ENCODE peak calls at places on chromosomes 6 and 20, in seven cellular contexts. J, W, Z, R, A, T and K are unnamed samples.

GRCh38 chr20:18984238-18985200 is 170.9 kb downstream of the SCP2D1 start:
- DNase-seq in J (no peak), W (no peak), Z (no peak), R (no peak), A (no peak), T (no peak), K (no peak)

GRCh38 chr20:9025643-9026042 is 43.2 kb upstream of the PLCB4 start:
- DNase-seq in J (peak; percentile 62), W (peak; percentile 59), Z (no peak), R (peak; percentile 55), A (no peak), T (peak; percentile 55), K (peak; percentile 25)

GRCh38 chr20:59780494-59781185 is 152.8 kb downstream of the SYCP2 start:
- DNase-seq in J (no peak), W (no peak), Z (no peak), R (no peak), A (no peak), T (no peak), K (no peak)

GRCh38 chr6:63558270-63558669 is 14.0 kb upstream of the LOC128125822 start:
- DNase-seq in J (no peak), W (no peak), Z (no peak), R (no peak), A (no peak), T (no peak), K (no peak)

GRCh38 chr20:4916991-4917881 is 84.1 kb downstream of the SLC23A2 start:
- DNase-seq in J (peak; percentile 35), W (no peak), Z (no peak), R (peak; percentile 58), A (no peak), T (peak; percentile 4), K (peak; percentile 47)

GRCh38 chr20:20303742-20304141 is 64.2 kb upstream of the INSM1 start:
- DNase-seq in J (no peak), W (no peak), Z (no peak), R (no peak), A (no peak), T (no peak), K (no peak)

GRCh38 chr6:74368746-74369145 is 672.7 kb downstream of the CD109 start:
- DNase-seq in J (peak; percentile 54), W (no peak), Z (no peak), R (no peak), A (no peak), T (peak; percentile 32), K (peak; percentile 52)

GRCh38 chr20:56342783-56343182 is 16.0 kb upstream of the FAM210B start:
- DNase-seq in J (no peak), W (no peak), Z (no peak), R (no peak), A (no peak), T (no peak), K (no peak)

GRCh38 chr6:149484733-149485700 is at the start of gene ZC3H12D:
- DNase-seq in J (peak; percentile 86), W (peak; percentile 11), Z (no peak), R (peak; percentile 53), A (peak; percentile 8), T (peak; percentile 5), K (peak; percentile 17)
- TF ChIP-seq CTCF in J (peak; percentile 25), W (peak; percentile 23), Z (no peak), R (no peak), A (no peak), T (peak; percentile 34), K (peak; percentile 13)

GRCh38 chr20:23634985-23635767 is 2.6 kb downstream of the CST3 start:
- DNase-seq in J (no peak), W (no peak), Z (no peak), R (no peak), A (no peak), T (no peak), K (no peak)

GRCh38 chr20:23637282-23638221 is at the start of gene CST3:
- DNase-seq in J (peak; percentile 89), W (peak; percentile 38), Z (peak; percentile 94), R (peak; percentile 91), A (no peak), T (peak; percentile 84), K (peak; percentile 85)

GRCh38 chr20:23638309-23638708 is 554 bp upstream of the CST3 start:
- DNase-seq in J (no peak), W (no peak), Z (no peak), R (no peak), A (no peak), T (no peak), K (no peak)

GRCh38 chr20:23636908-23637281 is 860 bp downstream of the CST3 start:
- DNase-seq in J (no peak), W (no peak), Z (no peak), R (no peak), A (no peak), T (no peak), K (no peak)

GRCh38 chr20:23636182-23636907 is 1.4 kb downstream of the CST3 start:
- DNase-seq in J (no peak), W (no peak), Z (no peak), R (no peak), A (no peak), T (no peak), K (no peak)
- H3K4me3 ChIP-seq in J (peak overlapping the region; percentile 78), W (peak overlapping the region; percentile 49), Z (peak overlapping the region; percentile 87), R (peak overlapping the region; percentile 95), A (peak overlapping the region; percentile 77), T (peak overlapping the region; percentile 76), K (peak overlapping the region; percentile 75)

GRCh38 chr20:42027746-42028268 is 409.6 kb upstream of the CHD6 start:
- DNase-seq in J (no peak), W (no peak), Z (no peak), R (no peak), A (no peak), T (no peak), K (no peak)
- TF ChIP-seq CTCF in J (no peak), W (no peak), Z (no peak), R (no peak), A (no peak), T (no peak), K (no peak)

GRCh38 chr20:31712112-31712553 is 10.5 kb downstream of the BCL2L1 start:
- DNase-seq in J (no peak), W (no peak), Z (no peak), R (no peak), A (no peak), T (no peak), K (peak; percentile 66)

GRCh38 chr20:31711416-31712111 is 11.1 kb downstream of the BCL2L1 start:
- DNase-seq in J (no peak), W (no peak), Z (no peak), R (no peak), A (no peak), T (no peak), K (no peak)

GRCh38 chr20:31715766-31716165 is 6.9 kb downstream of the BCL2L1 start:
- DNase-seq in J (no peak), W (no peak), Z (no peak), R (no peak), A (no peak), T (no peak), K (no peak)

GRCh38 chr20:31712564-31713311 is 9.9 kb downstream of the BCL2L1 start:
- DNase-seq in J (peak; percentile 80), W (no peak), Z (no peak), R (peak; percentile 95), A (no peak), T (peak; percentile 63), K (peak; percentile 97)

DNA sequence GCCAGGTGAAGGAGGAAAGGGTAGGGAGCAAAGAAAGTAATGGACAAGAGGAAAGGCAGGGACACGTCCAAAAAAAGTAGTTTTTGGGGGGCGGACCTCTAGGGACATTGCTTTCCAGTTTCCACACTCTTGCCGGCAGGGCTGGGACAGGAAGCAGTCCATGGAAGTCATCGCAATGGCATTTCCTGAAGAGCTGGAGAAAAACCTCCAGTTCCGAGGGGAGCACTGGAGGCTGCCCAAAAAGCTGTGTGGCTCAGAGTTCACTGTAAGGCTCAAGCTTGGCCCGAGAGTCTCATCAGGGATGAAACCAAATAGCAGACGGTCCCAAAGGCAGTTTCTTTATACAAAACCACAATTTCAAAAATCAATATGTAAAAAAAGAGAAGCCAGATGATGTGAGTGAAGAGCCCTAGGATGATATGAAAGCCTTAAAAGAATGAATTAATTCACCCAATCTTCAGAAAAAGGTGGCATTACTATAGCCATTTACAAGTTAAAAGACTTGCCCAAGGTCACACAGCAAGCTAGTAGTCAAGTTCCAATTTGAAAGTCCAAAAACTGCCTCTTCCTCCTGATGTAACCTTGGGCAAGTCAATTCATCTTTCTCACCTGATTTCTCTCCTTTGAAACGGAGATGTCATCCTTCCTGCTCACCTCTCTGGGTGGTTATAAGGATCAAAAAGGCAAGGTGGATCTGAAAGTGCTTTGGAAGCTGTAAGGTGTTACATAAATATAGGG is 9.2 kb downstream of the BCL2L1 start:
- DNase-seq in J (peak; percentile 81), W (peak; percentile 38), Z (no peak), R (peak; percentile 82), A (peak; percentile 70), T (peak; percentile 83), K (peak; percentile 92)
- H3K4me3 ChIP-seq in J (no peak overlapping the region), W (peak overlapping the region; percentile 21), Z (no peak overlapping the region), R (peak overlapping the region; percentile 13), A (peak overlapping the region; percentile 22), T (peak overlapping the region; percentile 20), K (no peak overlapping the region)

GRCh38 chr6:105954148-105954547 is 132.0 kb upstream of the PRDM1 start:
- DNase-seq in J (no peak), W (no peak), Z (no peak), R (no peak), A (no peak), T (no peak), K (no peak)

GRCh38 chr6:105951322-105951721 is 134.8 kb upstream of the PRDM1 start:
- DNase-seq in J (no peak), W (no peak), Z (no peak), R (no peak), A (no peak), T (no peak), K (no peak)

GRCh38 chr6:105952762-105953700 is 133.1 kb upstream of the PRDM1 start:
- DNase-seq in J (no peak), W (no peak), Z (no peak), R (no peak), A (no peak), T (no peak), K (no peak)

GRCh38 chr6:105949939-105950582 is 136.1 kb upstream of the PRDM1 start:
- DNase-seq in J (peak; percentile 15), W (no peak), Z (no peak), R (no peak), A (no peak), T (no peak), K (no peak)

DNA sequence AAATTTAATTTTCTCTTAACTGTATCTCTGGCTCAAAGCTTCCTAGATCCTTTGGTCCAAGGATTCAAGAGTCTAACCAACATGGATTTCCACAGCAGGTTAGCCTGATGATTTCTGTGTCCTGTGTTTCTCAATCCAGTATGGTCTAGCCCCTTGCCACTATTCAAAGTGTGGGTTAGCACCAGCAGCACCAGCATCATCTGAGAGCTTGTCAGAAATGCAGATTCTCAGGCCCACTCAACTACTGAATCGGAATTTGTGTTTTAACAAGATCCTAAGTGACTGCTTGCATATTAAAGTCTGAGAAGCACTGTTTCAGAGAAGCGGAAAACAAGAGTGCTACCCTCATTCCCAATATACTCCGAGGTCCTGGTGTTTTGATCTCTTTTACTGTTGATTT is 133.8 kb upstream of the PRDM1 start:
- DNase-seq in J (no peak), W (no peak), Z (no peak), R (no peak), A (no peak), T (no peak), K (no peak)
- TF ChIP-seq CTCF in J (no peak), W (no peak), Z (no peak), R (no peak), A (no peak), T (no peak), K (no peak)

GRCh38 chr6:26270121-26270861 is 94.7 kb upstream of the BTN3A2 start:
- DNase-seq in J (peak; percentile 36), W (no peak), Z (no peak), R (no peak), A (no peak), T (no peak), K (peak; percentile 37)
- H3K4me3 ChIP-seq in J (peak overlapping the region; percentile 67), W (peak overlapping the region; percentile 54), Z (no peak overlapping the region), R (no peak overlapping the region), A (peak overlapping the region; percentile 53), T (peak overlapping the region; percentile 75), K (peak overlapping the region; percentile 56)

GRCh38 chr6:57040011-57040410 is 6.5 kb upstream of the KIAA1586 start:
- DNase-seq in J (peak; percentile 11), W (no peak), Z (no peak), R (peak; percentile 35), A (no peak), T (no peak), K (no peak)
- TF ChIP-seq CTCF in J (peak; percentile 23), W (no peak), Z (no peak), R (no peak), A (no peak), T (peak; percentile 47), K (peak; percentile 7)